ENCODE peak calls at places on chromosomes 4 and X, in ten cellular contexts. E, G, A, B, W, Y, N, T, S and R are unnamed samples.

GRCh38 chr4:73844806-73845205 is 8.3 kb upstream of the PF4V1 start:
- DNase-seq in E (no peak), G (no peak), A (no peak), B (no peak), W (no peak), Y (no peak), N (no peak), T (no peak), S (no peak), R (no peak)

GRCh38 chr4:3311489-3312171 is 18.8 kb downstream of the RGS12 start:
- DNase-seq in E (no peak), G (peak; percentile 66), A (no peak), B (no peak), W (no peak), Y (no peak), N (no peak), T (no peak), S (no peak), R (peak; percentile 9)

GRCh38 chrX:23756165-23756564 is 13.1 kb upstream of the ACOT9 start:
- DNase-seq in E (peak; percentile 40), G (no peak), A (peak; percentile 58), B (peak; percentile 53), W (no peak), Y (peak; percentile 65), N (peak; percentile 54), T (peak; percentile 73), S (peak; percentile 73), R (peak; percentile 62)

GRCh38 chrX:41906515-41907165 is 16.7 kb downstream of the CASK start:
- DNase-seq in E (no peak), G (no peak), A (no peak), B (no peak), W (no peak), Y (no peak), N (peak; percentile 23), T (peak; percentile 1), S (no peak), R (no peak)

GRCh38 chrX:27622883-27623282 is 32.7 kb downstream of the DCAF8L2 start:
- DNase-seq in E (no peak), G (no peak), A (no peak), B (no peak), W (no peak), Y (no peak), N (no peak), T (no peak), S (no peak), R (no peak)

GRCh38 chr4:150001815-150002214 is 76.4 kb upstream of the DCLK2 start:
- DNase-seq in E (no peak), G (no peak), A (peak; percentile 30), B (no peak), W (no peak), Y (no peak), N (peak; percentile 36), T (peak; percentile 57), S (no peak), R (no peak)

GRCh38 chr4:46955601-46956000 is 37.8 kb downstream of the GABRA4 start:
- DNase-seq in E (no peak), G (no peak), A (no peak), B (no peak), W (no peak), Y (no peak), N (no peak), T (no peak), S (no peak), R (no peak)

GRCh38 chr4:8618421-8618820 is 25.9 kb downstream of the CPZ start:
- DNase-seq in E (no peak), G (no peak), A (no peak), B (no peak), W (peak; percentile 19), Y (no peak), N (no peak), T (no peak), S (no peak), R (no peak)

GRCh38 chr4:153929651-153930050 is 140.8 kb upstream of the SFRP2 start:
- DNase-seq in E (no peak), G (no peak), A (no peak), B (no peak), W (no peak), Y (no peak), N (no peak), T (no peak), S (no peak), R (no peak)

GRCh38 chrX:106263817-106264216 is 95.7 kb downstream of the PWWP3B start:
- DNase-seq in E (no peak), G (no peak), A (no peak), B (no peak), W (no peak), Y (peak; percentile 67), N (peak; percentile 54), T (no peak), S (no peak), R (no peak)

DNA sequence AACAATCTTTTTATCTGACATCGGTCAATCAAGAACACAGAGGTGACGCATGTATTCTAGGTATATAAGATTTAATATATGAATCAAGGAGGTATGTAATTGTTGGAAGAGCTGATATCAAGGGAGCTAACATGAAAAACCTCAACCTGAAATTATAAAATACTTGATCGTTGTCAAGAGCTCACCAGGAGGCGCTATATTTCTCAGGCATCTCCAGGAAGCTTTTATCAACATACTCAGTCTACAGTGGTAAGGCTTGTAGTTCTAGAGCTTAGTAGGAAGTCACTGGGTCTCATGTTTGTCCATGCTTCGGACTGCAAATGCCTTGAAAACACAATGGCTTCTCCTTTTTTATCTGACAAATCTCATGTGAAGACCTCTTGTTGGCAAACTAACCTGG is 156.1 kb downstream of the GRXCR1 start:
- DNase-seq in E (no peak), G (no peak), A (no peak), B (no peak), W (no peak), Y (no peak), N (no peak), T (no peak), S (no peak), R (no peak)
- TF ChIP-seq CTCF in E (no peak), G (no peak), A (no peak), B (no peak), W (no peak), Y (no peak), N (no peak), T (no peak), S (no peak), R (no peak)

DNA sequence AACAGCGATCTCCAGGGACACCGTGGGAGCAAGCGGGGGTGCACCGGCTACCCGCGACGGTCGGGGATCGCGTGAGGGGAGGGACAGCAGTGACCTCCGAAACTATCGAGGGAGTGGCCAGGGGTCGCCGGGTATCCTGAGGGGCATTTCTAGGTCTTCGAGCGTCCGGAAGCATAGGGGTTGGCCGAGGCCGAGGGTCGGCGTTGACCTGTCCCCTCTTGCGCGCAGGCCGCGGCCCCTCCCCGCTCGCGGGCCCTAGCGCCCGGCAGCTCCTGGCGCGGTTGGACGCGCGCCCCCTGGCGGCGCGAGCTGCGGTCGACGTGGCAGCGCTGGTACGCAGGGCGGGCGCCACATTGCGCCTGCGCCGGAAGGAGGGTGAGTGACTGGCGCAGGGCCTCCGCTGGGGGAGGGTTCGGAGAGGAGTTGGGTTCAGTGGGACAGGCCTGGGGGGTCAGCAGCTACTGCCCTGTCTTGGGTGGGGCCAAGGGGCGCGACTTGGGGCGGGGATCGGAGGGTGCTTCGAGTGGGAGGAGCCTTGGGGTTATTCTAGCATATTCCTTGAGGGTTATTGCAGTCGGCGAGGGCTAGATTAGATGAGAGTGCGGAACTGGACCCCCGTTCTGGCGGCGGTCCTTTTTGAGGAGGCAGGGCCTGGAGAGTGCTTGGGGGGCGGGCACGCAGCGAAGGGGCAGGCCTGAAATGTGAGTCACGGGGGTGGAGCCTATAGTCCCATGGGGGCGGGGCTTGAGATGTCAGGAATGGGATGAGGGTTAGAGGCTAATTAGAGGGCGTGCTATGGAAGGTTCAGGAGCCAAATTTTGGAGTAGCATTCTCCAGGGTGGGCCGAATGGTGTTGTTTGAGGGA is 1.2 kb downstream of the MAGIX start:
- DNase-seq in E (peak; percentile 71), G (peak; percentile 94), A (peak; percentile 79), B (peak; percentile 87), W (peak; percentile 92), Y (peak; percentile 86), N (peak; percentile 76), T (peak; percentile 91), S (peak; percentile 88), R (peak; percentile 80)
- TF ChIP-seq CTCF in E (peak; percentile 35), G (peak; percentile 81), A (no peak), B (peak; percentile 55), W (peak; percentile 61), Y (peak; percentile 4), N (peak; percentile 46), T (peak; percentile 81), S (peak; percentile 67), R (peak; percentile 57)

GRCh38 chrX:69307029-69307428 is 141.8 kb upstream of the PJA1 start:
- DNase-seq in E (no peak), G (no peak), A (no peak), B (no peak), W (no peak), Y (no peak), N (no peak), T (no peak), S (no peak), R (no peak)
- TF ChIP-seq CTCF in E (no peak), G (no peak), A (no peak), B (no peak), W (no peak), Y (no peak), N (no peak), T (no peak), S (no peak), R (no peak)

GRCh38 chrX:68853665-68854251 is 24.9 kb downstream of the EFNB1 start:
- DNase-seq in E (no peak), G (no peak), A (no peak), B (no peak), W (no peak), Y (no peak), N (no peak), T (no peak), S (no peak), R (no peak)
- TF ChIP-seq CTCF in E (no peak), G (no peak), A (no peak), B (no peak), W (no peak), Y (no peak), N (no peak), T (no peak), S (no peak), R (no peak)

GRCh38 chr4:2296621-2297601 is 35.0 kb upstream of the MXD4 start:
- DNase-seq in E (no peak), G (no peak), A (no peak), B (no peak), W (no peak), Y (no peak), N (no peak), T (no peak), S (no peak), R (no peak)

GRCh38 chr4:2299794-2300193 is 37.9 kb upstream of the MXD4 start:
- DNase-seq in E (no peak), G (no peak), A (no peak), B (no peak), W (no peak), Y (no peak), N (no peak), T (no peak), S (no peak), R (no peak)

GRCh38 chr4:2300431-2300861 is 38.5 kb upstream of the MXD4 start:
- DNase-seq in E (no peak), G (peak; percentile 77), A (no peak), B (peak; percentile 3), W (no peak), Y (no peak), N (no peak), T (no peak), S (no peak), R (no peak)

GRCh38 chr4:2297606-2298517 is 36.0 kb upstream of the MXD4 start:
- DNase-seq in E (no peak), G (no peak), A (no peak), B (no peak), W (no peak), Y (no peak), N (no peak), T (no peak), S (no peak), R (no peak)

GRCh38 chr4:2298548-2298991 is 36.7 kb upstream of the MXD4 start:
- DNase-seq in E (no peak), G (peak; percentile 73), A (no peak), B (no peak), W (no peak), Y (no peak), N (no peak), T (no peak), S (no peak), R (no peak)
- TF ChIP-seq CTCF in E (no peak), G (no peak), A (no peak), B (no peak), W (no peak), Y (no peak), N (no peak), T (no peak), S (no peak), R (no peak)